ENCODE peak calls at places on chromosomes 11 and 22, in six cellular contexts. L, O, P, B, J and A are unnamed samples. For H3K36me3, the result is how much of the 10 kb centered on the place peaks cover.

GRCh38 chr11:32113200-32113599 is 22.3 kb downstream of the RCN1 start:
- DNase-seq in L (no peak), O (no peak), P (no peak), B (no peak), J (no peak), A (no peak)

GRCh38 chr22:48492371-48493320 is 1335.0 kb downstream of the BRD1 start:
- DNase-seq in L (no peak), O (peak), P (no peak), B (peak), J (peak), A (no peak)

GRCh38 chr11:43952401-43953342 is 10.2 kb downstream of the C11orf96 start:
- DNase-seq in L (no peak), O (no peak), P (no peak), B (no peak), J (no peak), A (no peak)

GRCh38 chr11:69943066-69943465 is 123.8 kb upstream of the FGF3 start:
- DNase-seq in L (no peak), O (peak), P (no peak), B (no peak), J (peak), A (no peak)

GRCh38 chr11:78417175-78417887 is at the start of gene GAB2:
- DNase-seq in L (no peak), O (no peak), P (no peak), B (peak), J (peak), A (peak)

GRCh38 chr11:30106222-30106621 is 89.4 kb upstream of the KCNA4 start:
- DNase-seq in L (no peak), O (no peak), P (no peak), B (no peak), J (no peak), A (no peak)

GRCh38 chr11:31823372-31824371 is 12.6 kb upstream of the PAX6 start:
- DNase-seq in L (no peak), O (no peak), P (no peak), B (no peak), J (no peak), A (no peak)

GRCh38 chr11:95638501-95638900 is 151.1 kb downstream of the FAM76B start:
- DNase-seq in L (no peak), O (no peak), P (no peak), B (no peak), J (no peak), A (no peak)

GRCh38 chr11:20026629-20027545 is 133.4 kb downstream of the DBX1 start:
- DNase-seq in L (no peak), O (peak), P (no peak), B (no peak), J (peak), A (no peak)

GRCh38 chr11:71096751-71097388 is 155.5 kb downstream of the SHANK2 start:
- DNase-seq in L (no peak), O (peak), P (no peak), B (no peak), J (peak), A (no peak)

GRCh38 chr11:76232026-76232665 is 25.8 kb upstream of the WNT11 start:
- DNase-seq in L (no peak), O (no peak), P (no peak), B (peak), J (no peak), A (peak)

GRCh38 chr11:34747261-34747660 is 126.4 kb downstream of the EHF start:
- DNase-seq in L (no peak), O (no peak), P (no peak), B (no peak), J (no peak), A (no peak)

GRCh38 chr11:2267306-2267861 is 3.0 kb downstream of the ASCL2 start:
- DNase-seq in L (no peak), O (no peak), P (no peak), B (no peak), J (no peak), A (no peak)

DNA sequence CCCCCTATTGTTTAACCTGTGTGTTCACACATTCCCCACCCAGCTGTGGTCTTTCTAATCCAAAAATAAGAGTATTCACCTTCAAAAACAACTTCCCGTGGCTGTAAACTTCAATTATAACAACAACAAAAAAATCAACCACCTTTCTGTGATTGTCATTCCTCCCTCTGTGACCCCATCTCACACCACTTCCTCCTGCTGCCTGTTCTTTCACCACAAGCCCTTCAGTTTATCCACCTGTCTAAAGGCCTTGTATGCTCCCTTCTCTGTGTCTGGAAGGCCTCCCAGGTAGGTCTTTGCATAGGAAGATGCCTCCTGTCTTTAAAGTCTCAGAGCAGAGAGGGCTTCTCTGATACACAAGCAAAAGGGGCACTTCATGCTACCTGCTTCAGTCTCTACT is 707.7 kb downstream of the OPCML start:
- DNase-seq in L (no peak), O (no peak), P (no peak), B (no peak), J (no peak), A (no peak)
- H3K36me3 ChIP-seq in L (under half), O (under half), P (under half), B (under half), J (under half), A (under half)

GRCh38 chr11:8732276-8732675 is 49.7 kb downstream of the RPL27A start:
- DNase-seq in L (no peak), O (no peak), P (no peak), B (peak), J (no peak), A (no peak)

GRCh38 chr11:8730697-8731020 is 48.1 kb downstream of the RPL27A start:
- DNase-seq in L (no peak), O (no peak), P (no peak), B (no peak), J (no peak), A (no peak)

GRCh38 chr11:8733847-8734246 is 51.3 kb downstream of the RPL27A start:
- DNase-seq in L (no peak), O (no peak), P (no peak), B (no peak), J (no peak), A (no peak)

GRCh38 chr11:8731647-8732188 is 49.1 kb downstream of the RPL27A start:
- DNase-seq in L (no peak), O (no peak), P (no peak), B (no peak), J (no peak), A (no peak)

DNA sequence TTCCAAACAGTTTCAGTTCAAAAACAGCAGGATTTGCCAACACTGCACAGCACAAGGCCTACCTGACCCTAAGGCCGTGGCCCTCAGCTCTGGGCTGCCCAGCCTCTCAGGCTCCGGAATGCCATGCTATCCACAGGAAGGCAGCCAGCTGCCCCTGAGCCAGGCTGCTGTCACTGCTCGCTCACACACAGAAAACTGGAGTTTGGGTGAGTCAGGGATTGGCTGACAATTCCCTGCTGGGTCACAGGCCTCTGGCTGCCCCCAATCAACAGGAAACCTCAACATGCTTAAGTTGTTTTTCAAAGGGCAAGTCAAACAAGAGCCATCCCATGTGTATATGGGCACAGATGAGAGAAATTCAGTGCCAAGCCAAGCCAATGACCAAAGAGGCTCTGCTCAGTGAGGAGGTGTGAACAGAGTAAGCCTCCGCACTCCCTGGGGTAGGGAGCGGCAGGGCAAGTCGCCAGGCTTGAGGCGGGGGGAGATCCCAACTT is 50.2 kb downstream of the RPL27A start:
- DNase-seq in L (peak), O (peak), P (peak), B (no peak), J (peak), A (no peak)
- H3K4me3 ChIP-seq in L (no peak), O (no peak), P (no peak), B (no peak), J (no peak), A (no peak)

GRCh38 chr11:112504056-112504455 is 243.4 kb upstream of the PLET1 start:
- DNase-seq in L (no peak), O (no peak), P (no peak), B (no peak), J (peak), A (no peak)

GRCh38 chr11:112509300-112509699 is 248.6 kb upstream of the PLET1 start:
- DNase-seq in L (no peak), O (no peak), P (no peak), B (no peak), J (no peak), A (no peak)

GRCh38 chr11:112507281-112507680 is 246.6 kb upstream of the PLET1 start:
- DNase-seq in L (no peak), O (no peak), P (no peak), B (no peak), J (no peak), A (no peak)

GRCh38 chr11:112503410-112503809 is 242.8 kb upstream of the PLET1 start:
- DNase-seq in L (no peak), O (no peak), P (no peak), B (no peak), J (no peak), A (no peak)

DNA sequence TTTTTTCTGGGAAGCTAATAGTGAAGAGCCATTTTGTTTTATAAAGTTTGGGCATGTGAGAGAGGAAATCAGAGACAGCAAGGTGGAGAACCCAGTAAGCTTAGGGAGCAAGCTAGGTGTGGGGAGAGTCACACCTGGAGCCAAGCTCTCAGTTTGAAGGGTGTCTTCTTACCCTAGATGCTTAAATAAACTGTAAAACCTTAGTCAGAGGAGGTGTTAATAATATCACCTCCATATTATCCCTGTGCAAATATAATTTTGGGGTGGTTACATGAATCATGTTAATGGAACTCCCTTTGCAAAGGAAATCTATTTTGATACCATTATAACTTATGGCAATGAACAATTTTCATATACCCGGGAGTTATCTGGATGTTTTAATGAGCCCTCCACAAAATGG is 246.2 kb upstream of the PLET1 start:
- DNase-seq in L (no peak), O (no peak), P (no peak), B (no peak), J (no peak), A (no peak)
- H3K27ac ChIP-seq in L (no peak), O (no peak), P (no peak), B (no peak), J (no peak), A (no peak)

DNA sequence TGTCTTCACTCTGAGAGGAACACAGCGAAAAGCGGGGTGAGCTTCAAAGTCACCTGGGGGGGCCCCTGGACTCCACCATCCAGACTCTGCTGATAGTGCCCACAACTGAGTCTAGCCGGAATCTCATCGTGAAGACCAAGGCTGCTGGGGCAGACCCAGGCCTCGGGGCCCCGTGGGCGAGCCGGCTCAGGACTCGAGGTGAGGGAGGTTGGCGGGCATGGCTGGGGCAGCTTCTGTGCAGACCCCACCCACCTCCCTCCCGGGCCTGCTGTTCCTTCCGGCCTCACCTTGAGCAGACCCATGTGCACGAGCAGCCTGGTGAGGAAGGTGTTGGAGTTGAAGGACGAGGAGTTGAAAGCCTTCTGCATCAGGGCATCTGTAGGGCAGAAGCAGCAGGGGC is 8.7 kb upstream of the CHADL start:
- DNase-seq in L (no peak), O (no peak), P (no peak), B (no peak), J (no peak), A (no peak)
- H3K36me3 ChIP-seq in L (half or more), O (half or more), P (half or more), B (under half), J (under half), A (half or more)

GRCh38 chr11:6876914-6877313 is 489 bp downstream of the OR10A4 start:
- DNase-seq in L (no peak), O (no peak), P (no peak), B (peak), J (no peak), A (no peak)
- H3K4me3 ChIP-seq in L (no peak), O (no peak), P (no peak), B (no peak), J (no peak), A (no peak)

DNA sequence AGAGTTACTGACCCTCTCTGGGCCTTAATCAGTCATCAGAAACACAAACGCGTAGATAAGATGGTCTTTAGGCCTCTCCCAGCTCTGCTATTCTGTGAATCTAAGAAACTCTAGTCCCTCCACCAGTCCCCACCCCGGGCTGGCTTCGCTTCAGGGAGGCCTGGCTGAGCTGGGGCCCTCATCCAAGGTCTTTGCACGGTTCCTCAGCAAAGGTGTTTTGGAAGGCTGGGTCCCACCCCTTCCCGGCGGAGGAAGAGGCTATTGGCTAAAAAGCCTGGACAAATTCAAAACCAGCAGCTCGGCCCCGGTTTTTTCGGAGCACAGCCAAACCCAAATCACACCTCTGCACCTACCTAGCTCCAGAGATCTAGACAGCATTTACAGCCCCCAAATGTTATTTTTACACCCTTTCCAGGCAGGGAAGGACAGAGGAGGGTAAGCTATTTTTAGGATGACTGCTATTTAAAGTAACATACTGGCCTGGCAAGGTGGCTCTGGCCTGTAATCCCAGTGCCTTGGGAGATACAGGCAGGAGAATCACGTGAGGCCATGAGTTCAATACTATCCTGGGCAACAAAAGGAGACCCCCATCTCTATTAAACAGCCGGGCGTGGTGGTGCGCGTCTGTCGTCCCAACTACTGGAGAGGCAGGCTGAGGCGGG is 13.2 kb upstream of the HDHD5 start:
- DNase-seq in L (peak), O (peak), P (no peak), B (no peak), J (no peak), A (no peak)
- H3K27ac ChIP-seq in L (peak), O (no peak), P (peak), B (peak), J (no peak), A (peak)